ENCODE peak calls at places on chromosomes 16 and 17, in seven cellular contexts. N is GM23248; D is neural progenitor cell; P is CD8-positive, alpha-beta memory T cell; T is lung; Y is mucosa of descending colon; Z is gastrocnemius medialis. S is an unnamed sample.

GRCh38 chr16:10539256-10539655 is 41.1 kb downstream of the EMP2 start:
- DNase-seq in N (no peak), D (no peak), P (no peak), T (no peak), Y (no peak), Z (no peak), S (no peak)

GRCh38 chr17:17343160-17343735 is 40.1 kb downstream of the NT5M start:
- DNase-seq in N (no peak), D (no peak), P (no peak), T (no peak), Y (no peak), Z (no peak), S (no peak)

GRCh38 chr17:2749058-2749783 is at the start of gene CCDC92B:
- DNase-seq in N (no peak), D (no peak), P (no peak), T (no peak), Y (no peak), Z (no peak), S (no peak)

GRCh38 chr17:57957886-57958285 is 2.7 kb upstream of the CUEDC1 start:
- DNase-seq in N (no peak), D (no peak), P (no peak), T (no peak), Y (no peak), Z (no peak), S (no peak)

GRCh38 chr17:40264458-40265185 is 23.1 kb upstream of the CDC6 start:
- DNase-seq in N (no peak), D (no peak), P (no peak), T (no peak), Y (no peak), Z (no peak), S (no peak)

GRCh38 chr17:50421308-50422031 is 4.5 kb upstream of the ACSF2 start:
- DNase-seq in N (peak; percentile 32), D (no peak), P (peak; percentile 5), T (no peak), Y (no peak), Z (no peak), S (peak; percentile 39)

GRCh38 chr17:15480209-15480608 is 12.8 kb upstream of the CDRT4 start:
- DNase-seq in N (no peak), D (no peak), P (no peak), T (no peak), Y (no peak), Z (no peak), S (no peak)

GRCh38 chr16:88466949-88467348 is 13.9 kb downstream of the ZFPM1 start:
- DNase-seq in N (no peak), D (no peak), P (no peak), T (no peak), Y (no peak), Z (no peak), S (no peak)

GRCh38 chr16:30894540-30895368 is 877 bp upstream of the BCL7C start:
- DNase-seq in N (peak; percentile 38), D (no peak), P (no peak), T (no peak), Y (no peak), Z (no peak), S (no peak)

GRCh38 chr16:20883554-20884239 is 16.5 kb downstream of the DCUN1D3 start:
- DNase-seq in N (no peak), D (no peak), P (no peak), T (no peak), Y (no peak), Z (no peak), S (no peak)

GRCh38 chr16:13866073-13866472 is 53.9 kb upstream of the ERCC4 start:
- DNase-seq in N (peak; percentile 88), D (peak; percentile 88), P (no peak), T (peak; percentile 72), Y (peak; percentile 87), Z (peak; percentile 22), S (peak; percentile 9)

GRCh38 chr16:50822671-50823070 is 80.8 kb downstream of the CYLD start:
- DNase-seq in N (no peak), D (no peak), P (no peak), T (no peak), Y (no peak), Z (no peak), S (no peak)

GRCh38 chr17:7440823-7441174 is 1.5 kb downstream of the FGF11 start:
- DNase-seq in N (peak; percentile 52), D (peak; percentile 66), P (no peak), T (no peak), Y (no peak), Z (peak; percentile 59), S (peak; percentile 53)

GRCh38 chr17:3697157-3697515 is 1.2 kb upstream of the P2RX5 start:
- DNase-seq in N (no peak), D (no peak), P (no peak), T (no peak), Y (no peak), Z (no peak), S (no peak)

GRCh38 chr16:52963471-52963870 is 89.2 kb downstream of the CHD9NB start:
- DNase-seq in N (no peak), D (peak; percentile 9), P (no peak), T (no peak), Y (no peak), Z (no peak), S (no peak)

GRCh38 chr17:56319531-56319930 is 166.3 kb downstream of the ANKFN1 start:
- DNase-seq in N (peak; percentile 75), D (peak; percentile 67), P (no peak), T (no peak), Y (peak; percentile 2), Z (no peak), S (no peak)

GRCh38 chr16:9836118-9836736 is 346.0 kb downstream of the GRIN2A start:
- DNase-seq in N (peak; percentile 50), D (peak; percentile 68), P (no peak), T (no peak), Y (peak; percentile 38), Z (no peak), S (no peak)

GRCh38 chr17:29837531-29837930 is 92.5 kb downstream of the SSH2 start:
- DNase-seq in N (no peak), D (no peak), P (no peak), T (no peak), Y (no peak), Z (no peak), S (no peak)

GRCh38 chr16:47888142-47888541 is 267.7 kb downstream of the ABCC12 start:
- DNase-seq in N (peak; percentile 43), D (peak; percentile 23), P (no peak), T (no peak), Y (no peak), Z (no peak), S (no peak)

GRCh38 chr16:6841392-6841791 is 491.3 kb upstream of the RBFOX1 start:
- DNase-seq in N (no peak), D (no peak), P (no peak), T (no peak), Y (no peak), Z (no peak), S (no peak)

GRCh38 chr17:3893003-3893719 is at the start of gene CAMKK1:
- DNase-seq in N (peak; percentile 95), D (peak; percentile 95), P (peak; percentile 85), T (peak; percentile 88), Y (peak; percentile 93), Z (peak; percentile 79), S (peak; percentile 90)

GRCh38 chr17:73142763-73143395 is 21.9 kb upstream of the SSTR2 start:
- DNase-seq in N (peak; percentile 46), D (no peak), P (no peak), T (no peak), Y (no peak), Z (no peak), S (no peak)

GRCh38 chr16:72711823-72712222 is 336.1 kb downstream of the ZFHX3 start:
- DNase-seq in N (peak; percentile 6), D (no peak), P (no peak), T (no peak), Y (no peak), Z (no peak), S (no peak)

GRCh38 chr16:85570735-85571562 is 42.2 kb upstream of the GSE1 start:
- DNase-seq in N (no peak), D (no peak), P (peak; percentile 77), T (peak; percentile 66), Y (no peak), Z (no peak), S (peak; percentile 75)

GRCh38 chr16:21156767-21157467 is 1.6 kb upstream of the LDAF1 start:
- DNase-seq in N (peak; percentile 81), D (peak; percentile 75), P (no peak), T (no peak), Y (peak; percentile 68), Z (no peak), S (no peak)

GRCh38 chr16:67865318-67865717 is 7.5 kb upstream of the EDC4 start:
- DNase-seq in N (peak; percentile 67), D (peak; percentile 61), P (no peak), T (no peak), Y (peak; percentile 36), Z (no peak), S (no peak)
- H3K36me3 ChIP-seq in N (peaks cover 32% of the 10 kb centered on the region), D (no peaks in the 10 kb centered on the region), P (peaks cover 6% of the 10 kb centered on the region), T (no peaks in the 10 kb centered on the region), Y (no peaks in the 10 kb centered on the region), Z (peaks cover 50% of the 10 kb centered on the region), S (peaks cover 13% of the 10 kb centered on the region)

GRCh38 chr16:55489119-55489955 is 10.3 kb downstream of the MMP2 start:
- DNase-seq in N (peak; percentile 29), D (no peak), P (no peak), T (no peak), Y (no peak), Z (no peak), S (no peak)

GRCh38 chr16:55487048-55487803 is 8.2 kb downstream of the MMP2 start:
- DNase-seq in N (peak; percentile 98), D (no peak), P (no peak), T (no peak), Y (no peak), Z (peak; percentile 52), S (no peak)

GRCh38 chr16:55489956-55490265 is 10.9 kb downstream of the MMP2 start:
- DNase-seq in N (no peak), D (no peak), P (no peak), T (no peak), Y (no peak), Z (no peak), S (no peak)

GRCh38 chr16:55490301-55490700 is 11.3 kb downstream of the MMP2 start:
- DNase-seq in N (no peak), D (no peak), P (no peak), T (no peak), Y (no peak), Z (no peak), S (no peak)

DNA sequence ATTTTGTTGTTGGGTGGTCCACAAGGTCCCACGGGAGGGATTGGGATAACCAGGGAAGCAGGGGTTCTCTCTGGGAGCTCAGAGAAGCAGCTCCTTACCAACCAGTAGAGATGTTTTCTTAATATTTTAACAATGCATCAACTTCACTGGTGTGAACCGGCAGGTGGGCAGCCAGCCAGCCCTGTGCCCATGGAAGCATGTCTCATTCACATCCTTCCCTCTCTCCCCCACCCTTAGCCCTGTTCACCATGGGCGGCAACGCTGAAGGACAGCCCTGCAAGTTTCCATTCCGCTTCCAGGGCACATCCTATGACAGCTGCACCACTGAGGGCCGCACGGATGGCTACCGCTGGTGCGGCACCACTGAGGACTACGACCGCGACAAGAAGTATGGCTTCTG is 9.3 kb downstream of the MMP2 start:
- DNase-seq in N (peak; percentile 72), D (no peak), P (no peak), T (no peak), Y (no peak), Z (no peak), S (no peak)
- H3K36me3 ChIP-seq in N (peaks cover 79% of the 10 kb centered on the region), D (no peaks in the 10 kb centered on the region), P (no peaks in the 10 kb centered on the region), T (no peaks in the 10 kb centered on the region), Y (no peaks in the 10 kb centered on the region), Z (no peaks in the 10 kb centered on the region), S (no peaks in the 10 kb centered on the region)

GRCh38 chr17:63657776-63658175 is 35.6 kb downstream of the MAP3K3 start:
- DNase-seq in N (no peak), D (no peak), P (no peak), T (no peak), Y (no peak), Z (no peak), S (no peak)
- H3K36me3 ChIP-seq in N (peaks cover 27% of the 10 kb centered on the region), D (no peaks in the 10 kb centered on the region), P (peaks cover 18% of the 10 kb centered on the region), T (peaks cover 17% of the 10 kb centered on the region), Y (no peaks in the 10 kb centered on the region), Z (peaks cover 42% of the 10 kb centered on the region), S (peaks cover 5% of the 10 kb centered on the region)

GRCh38 chr17:82812601-82813000 is 27.2 kb downstream of the ZNF750 start:
- DNase-seq in N (no peak), D (no peak), P (no peak), T (no peak), Y (no peak), Z (no peak), S (no peak)
- H3K36me3 ChIP-seq in N (no peaks in the 10 kb centered on the region), D (no peaks in the 10 kb centered on the region), P (peaks cover 8% of the 10 kb centered on the region), T (no peaks in the 10 kb centered on the region), Y (no peaks in the 10 kb centered on the region), Z (peaks cover 10% of the 10 kb centered on the region), S (peaks cover 5% of the 10 kb centered on the region)

S was measured in GM06990.